ENCODE peak calls at places on chromosome 13, in five cellular contexts. N is amygdala; L is EL; Q is activated CD4-positive, alpha-beta T cell treated with anti-CD3 and anti-CD28 coated beads, Interleukin-2, amount 50 U/mL, for 48 hours; P is AG08395. M is an unnamed sample.
A peak's percentile ranks its signal among the peaks of the same experiment; 100 is the strongest.

GRCh38 chr13:97255515-97255999 is 33.4 kb downstream of the MBNL2 start:
- DNase-seq in N (no peak), L (no peak), Q (no peak), P (no peak), M (peak; percentile 35)

GRCh38 chr13:98098511-98098910 is 44.4 kb upstream of the FARP1 start:
- DNase-seq in N (no peak), L (peak; percentile 71), Q (no peak), P (peak; percentile 57), M (no peak)

GRCh38 chr13:98544105-98544710 is 32.7 kb downstream of the STK24 start:
- DNase-seq in N (no peak), L (no peak), Q (no peak), P (no peak), M (no peak)

GRCh38 chr13:31377946-31378345 is 178.2 kb downstream of the B3GLCT start:
- DNase-seq in N (no peak), L (no peak), Q (no peak), P (no peak), M (no peak)

GRCh38 chr13:42334329-42334706 is 62.4 kb downstream of the AKAP11 start:
- DNase-seq in N (no peak), L (no peak), Q (no peak), P (no peak), M (no peak)

GRCh38 chr13:110412132-110412912 is 105.2 kb downstream of the COL4A2 start:
- DNase-seq in N (peak; percentile 19), L (peak; percentile 99), Q (peak; percentile 73), P (peak; percentile 97), M (peak; percentile 98)

GRCh38 chr13:28384789-28385188 is 110.1 kb downstream of the FLT1 start:
- DNase-seq in N (no peak), L (no peak), Q (no peak), P (no peak), M (no peak)

GRCh38 chr13:110850840-110851239 is 64.0 kb downstream of the ANKRD10 start:
- DNase-seq in N (no peak), L (no peak), Q (no peak), P (no peak), M (no peak)

GRCh38 chr13:79966502-79966901 is 374.4 kb downstream of the SPRY2 start:
- DNase-seq in N (no peak), L (no peak), Q (no peak), P (no peak), M (peak; percentile 32)

GRCh38 chr13:29543230-29544215 is 52.0 kb downstream of the SLC7A1 start:
- DNase-seq in N (no peak), L (peak; percentile 81), Q (peak; percentile 64), P (no peak), M (peak; percentile 71)

GRCh38 chr13:111906816-111907215 is 160.1 kb upstream of the SOX1 start:
- DNase-seq in N (no peak), L (no peak), Q (no peak), P (no peak), M (no peak)

GRCh38 chr13:50912851-50913250 is 3.3 kb downstream of the RNASEH2B start:
- DNase-seq in N (no peak), L (no peak), Q (no peak), P (no peak), M (no peak)

GRCh38 chr13:44354884-44355283 is 18.7 kb upstream of the SERP2 start:
- DNase-seq in N (no peak), L (no peak), Q (no peak), P (no peak), M (no peak)

GRCh38 chr13:103607995-103608394 is 541.8 kb upstream of the SLC10A2 start:
- DNase-seq in N (no peak), L (no peak), Q (no peak), P (no peak), M (peak; percentile 10)

GRCh38 chr13:74288361-74288911 is 154.2 kb upstream of the KLF12 start:
- DNase-seq in N (peak; percentile 31), L (peak; percentile 8), Q (peak; percentile 7), P (no peak), M (peak; percentile 30)

GRCh38 chr13:78631077-78631476 is 27.7 kb upstream of the POU4F1 start:
- DNase-seq in N (no peak), L (no peak), Q (no peak), P (no peak), M (no peak)

GRCh38 chr13:73715114-73715909 is 418.9 kb downstream of the KLF12 start:
- DNase-seq in N (no peak), L (no peak), Q (peak; percentile 23), P (no peak), M (no peak)

GRCh38 chr13:49356224-49356623 is 87.6 kb downstream of the CAB39L start:
- DNase-seq in N (no peak), L (peak; percentile 90), Q (no peak), P (peak; percentile 83), M (peak; percentile 92)

GRCh38 chr13:101415358-101416174 is 742 bp downstream of the NALCN start:
- DNase-seq in N (peak; percentile 49), L (no peak), Q (no peak), P (no peak), M (no peak)

GRCh38 chr13:107421028-107421427 is 794.3 kb downstream of the LIG4 start:
- DNase-seq in N (no peak), L (no peak), Q (no peak), P (no peak), M (peak; percentile 54)

GRCh38 chr13:111021270-111021669 is 93.8 kb upstream of the ARHGEF7 start:
- DNase-seq in N (no peak), L (no peak), Q (no peak), P (no peak), M (no peak)

GRCh38 chr13:31094331-31095015 is 67.2 kb downstream of the HSPH1 start:
- DNase-seq in N (no peak), L (no peak), Q (no peak), P (no peak), M (peak; percentile 4)

M was measured in kidney tubule cell.